ENCODE peak calls at places on chromosomes 1 and 21, in ten cellular contexts. F, D, L, H, N, E, Z, U, G and C are unnamed samples.

GRCh38 chr1:96756789-96757188 is 35.2 kb downstream of the PTBP2 start:
- DNase-seq in F (no peak), D (no peak), L (no peak), H (no peak), N (no peak), E (no peak), Z (no peak), U (no peak), G (no peak), C (peak)

GRCh38 chr1:225465793-225466517 is 38.1 kb upstream of the LBR start:
- DNase-seq in F (no peak), D (no peak), L (no peak), H (no peak), N (no peak), E (no peak), Z (no peak), U (no peak), G (no peak), C (no peak)

GRCh38 chr1:157770442-157771043 is 6.4 kb downstream of the FCRL2 start:
- DNase-seq in F (no peak), D (no peak), L (peak), H (no peak), N (peak), E (no peak), Z (no peak), U (no peak), G (no peak), C (no peak)

GRCh38 chr1:153945131-153945794 is 1.3 kb downstream of the DENND4B start:
- DNase-seq in F (no peak), D (peak), L (peak), H (no peak), N (no peak), E (peak), Z (no peak), U (peak), G (no peak), C (peak)

GRCh38 chr1:151476083-151476482 is 16.8 kb upstream of the POGZ start:
- DNase-seq in F (no peak), D (no peak), L (no peak), H (no peak), N (no peak), E (no peak), Z (no peak), U (peak), G (no peak), C (no peak)

GRCh38 chr21:42839271-42840231 is 39.8 kb downstream of the WDR4 start:
- DNase-seq in F (no peak), D (no peak), L (no peak), H (no peak), N (no peak), E (no peak), Z (no peak), U (no peak), G (no peak), C (no peak)

GRCh38 chr1:59506952-59507351 is 210.1 kb downstream of the FGGY start:
- DNase-seq in F (no peak), D (peak), L (no peak), H (no peak), N (no peak), E (peak), Z (no peak), U (no peak), G (peak), C (peak)

GRCh38 chr1:39158330-39159086 is 46.0 kb upstream of the MACF1 start:
- DNase-seq in F (no peak), D (peak), L (peak), H (no peak), N (peak), E (no peak), Z (peak), U (no peak), G (no peak), C (peak)

GRCh38 chr1:210448293-210448892 is 119.7 kb downstream of the HHAT start:
- DNase-seq in F (peak), D (peak), L (peak), H (no peak), N (no peak), E (no peak), Z (no peak), U (peak), G (peak), C (peak)

GRCh38 chr1:101293461-101294045 is 56.7 kb downstream of the S1PR1 start:
- DNase-seq in F (no peak), D (no peak), L (no peak), H (no peak), N (no peak), E (no peak), Z (no peak), U (peak), G (peak), C (no peak)

GRCh38 chr1:12230549-12231275 is 882 bp downstream of the VPS13D start:
- DNase-seq in F (no peak), D (peak), L (peak), H (no peak), N (peak), E (peak), Z (peak), U (no peak), G (no peak), C (peak)

GRCh38 chr21:43574741-43575465 is 84.4 kb downstream of the HSF2BP start:
- DNase-seq in F (no peak), D (peak), L (no peak), H (no peak), N (no peak), E (peak), Z (no peak), U (no peak), G (no peak), C (no peak)

GRCh38 chr1:36608272-36608671 is 125.6 kb upstream of the CSF3R start:
- DNase-seq in F (no peak), D (no peak), L (no peak), H (no peak), N (no peak), E (no peak), Z (no peak), U (no peak), G (no peak), C (no peak)

GRCh38 chr1:244049142-244049968 is 1.7 kb upstream of the ZBTB18 start:
- DNase-seq in F (peak), D (peak), L (peak), H (no peak), N (peak), E (peak), Z (peak), U (peak), G (no peak), C (peak)

GRCh38 chr1:153357076-153357852 is 390 bp upstream of the S100A9 start:
- DNase-seq in F (peak), D (peak), L (no peak), H (no peak), N (no peak), E (peak), Z (no peak), U (no peak), G (no peak), C (no peak)

GRCh38 chr1:107274227-107274626 is 133.4 kb downstream of the NTNG1 start:
- DNase-seq in F (no peak), D (no peak), L (no peak), H (no peak), N (no peak), E (no peak), Z (no peak), U (no peak), G (no peak), C (no peak)

GRCh38 chr1:216119600-216119999 is 303.6 kb downstream of the USH2A start:
- DNase-seq in F (peak), D (peak), L (peak), H (no peak), N (no peak), E (no peak), Z (no peak), U (no peak), G (no peak), C (peak)

GRCh38 chr1:44112486-44112885 is 6.1 kb upstream of the KLF17 start:
- DNase-seq in F (no peak), D (no peak), L (no peak), H (no peak), N (no peak), E (no peak), Z (no peak), U (no peak), G (peak), C (peak)

GRCh38 chr1:17377325-17377953 is 5.4 kb downstream of the PADI6 start:
- DNase-seq in F (no peak), D (no peak), L (no peak), H (no peak), N (peak), E (no peak), Z (no peak), U (no peak), G (no peak), C (no peak)

GRCh38 chr1:232555581-232556189 is 74.2 kb downstream of the SIPA1L2 start:
- DNase-seq in F (no peak), D (no peak), L (no peak), H (no peak), N (no peak), E (no peak), Z (no peak), U (no peak), G (no peak), C (no peak)

GRCh38 chr1:61050541-61051454 is 31.6 kb upstream of the NFIA start:
- DNase-seq in F (peak), D (peak), L (peak), H (no peak), N (peak), E (peak), Z (no peak), U (no peak), G (no peak), C (peak)

GRCh38 chr21:29725025-29725736 is 214.6 kb downstream of the GRIK1 start:
- DNase-seq in F (no peak), D (peak), L (no peak), H (no peak), N (no peak), E (no peak), Z (no peak), U (no peak), G (no peak), C (no peak)

GRCh38 chr1:72892461-72892860 is 610.1 kb upstream of the NEGR1 start:
- DNase-seq in F (peak), D (no peak), L (no peak), H (no peak), N (no peak), E (no peak), Z (no peak), U (no peak), G (no peak), C (no peak)

GRCh38 chr1:54849219-54850081 is 37.5 kb downstream of the DHCR24 start:
- DNase-seq in F (no peak), D (no peak), L (no peak), H (no peak), N (no peak), E (no peak), Z (no peak), U (no peak), G (no peak), C (no peak)

GRCh38 chr1:179053486-179053885 is 27.8 kb downstream of the FAM20B start:
- DNase-seq in F (no peak), D (no peak), L (no peak), H (no peak), N (no peak), E (no peak), Z (no peak), U (no peak), G (no peak), C (no peak)

GRCh38 chr1:231420299-231420958 is 1.7 kb downstream of the EGLN1 start:
- DNase-seq in F (no peak), D (no peak), L (peak), H (no peak), N (no peak), E (no peak), Z (no peak), U (no peak), G (no peak), C (peak)

GRCh38 chr1:217315346-217315745 is 315.5 kb downstream of the GPATCH2 start:
- DNase-seq in F (no peak), D (no peak), L (no peak), H (no peak), N (no peak), E (no peak), Z (no peak), U (no peak), G (no peak), C (peak)

GRCh38 chr1:217313096-217313495 is 317.8 kb downstream of the GPATCH2 start:
- DNase-seq in F (no peak), D (no peak), L (no peak), H (no peak), N (no peak), E (no peak), Z (no peak), U (no peak), G (no peak), C (no peak)

GRCh38 chr1:217311766-217312165 is 319.1 kb downstream of the GPATCH2 start:
- DNase-seq in F (no peak), D (no peak), L (peak), H (no peak), N (peak), E (no peak), Z (no peak), U (no peak), G (no peak), C (peak)
- TF ChIP-seq CTCF in F (no peak), D (no peak), L (peak), H (no peak), N (peak), E (no peak), Z (peak), U (no peak), G (no peak), C (peak)

DNA sequence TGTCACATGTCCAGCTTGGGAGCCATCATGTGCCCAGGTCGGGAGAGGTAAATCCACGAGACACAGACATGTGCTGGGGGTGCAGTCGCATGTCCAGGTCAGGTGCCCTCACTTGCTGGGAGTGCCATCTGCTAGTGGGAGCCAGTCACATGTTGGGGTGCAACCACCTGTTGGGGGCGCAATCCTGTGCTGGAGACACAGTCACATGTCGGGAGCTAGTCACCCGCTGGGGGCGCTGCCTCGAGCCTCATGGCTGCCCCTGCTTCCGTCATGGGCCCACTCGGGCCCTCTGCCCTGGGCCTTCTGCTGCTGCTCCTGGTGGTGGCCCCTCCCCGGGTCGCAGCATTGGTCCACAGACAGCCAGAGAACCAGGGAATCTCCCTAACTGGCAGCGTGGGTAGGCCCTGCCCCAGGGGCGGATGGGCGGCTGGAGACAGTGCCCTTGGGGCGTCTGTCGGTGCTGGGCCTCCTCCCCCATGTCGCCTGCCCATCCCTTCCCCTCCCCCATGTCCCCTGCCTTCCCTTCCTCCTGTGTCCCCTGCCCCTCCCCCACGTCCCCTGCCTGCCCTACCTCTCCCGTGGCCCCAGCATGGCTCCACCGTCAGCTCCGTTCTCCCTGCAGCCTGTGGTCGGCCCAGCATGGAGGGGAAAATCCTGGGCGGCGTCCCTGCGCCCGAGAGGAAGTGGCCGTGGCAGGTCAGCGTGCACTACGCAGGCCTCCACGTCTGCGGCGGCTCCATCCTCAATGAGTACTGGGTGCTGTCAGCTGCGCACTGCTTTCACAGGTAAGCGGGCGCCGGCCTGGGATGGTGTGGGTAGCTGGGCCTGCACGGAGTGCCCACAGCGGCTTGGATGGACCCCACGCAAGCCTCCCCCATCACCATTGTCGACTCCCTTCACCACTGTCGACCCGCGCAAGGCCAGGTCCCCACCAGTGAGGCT is at the start of gene PRSS38:
- DNase-seq in F (no peak), D (no peak), L (no peak), H (no peak), N (no peak), E (no peak), Z (no peak), U (no peak), G (no peak), C (no peak)
- TF ChIP-seq CTCF in F (no peak), D (no peak), L (no peak), H (no peak), N (no peak), E (no peak), Z (no peak), U (no peak), G (no peak), C (no peak)

GRCh38 chr1:48547521-48547920 is 75.5 kb upstream of the SPATA6 start:
- DNase-seq in F (no peak), D (no peak), L (no peak), H (no peak), N (no peak), E (no peak), Z (no peak), U (no peak), G (no peak), C (no peak)

GRCh38 chr1:48555271-48555670 is 83.3 kb upstream of the SPATA6 start:
- DNase-seq in F (no peak), D (no peak), L (no peak), H (no peak), N (no peak), E (no peak), Z (no peak), U (no peak), G (no peak), C (no peak)

GRCh38 chr1:48556161-48556850 is 84.3 kb upstream of the SPATA6 start:
- DNase-seq in F (no peak), D (no peak), L (no peak), H (no peak), N (no peak), E (peak), Z (no peak), U (no peak), G (no peak), C (no peak)

GRCh38 chr1:48552903-48553626 is 81.1 kb upstream of the SPATA6 start:
- DNase-seq in F (no peak), D (no peak), L (no peak), H (no peak), N (no peak), E (no peak), Z (no peak), U (no peak), G (no peak), C (no peak)

GRCh38 chr1:48552420-48552819 is 80.4 kb upstream of the SPATA6 start:
- DNase-seq in F (no peak), D (no peak), L (peak), H (no peak), N (peak), E (no peak), Z (no peak), U (peak), G (no peak), C (no peak)
- TF ChIP-seq CTCF in F (no peak), D (no peak), L (peak), H (no peak), N (no peak), E (peak), Z (peak), U (peak), G (no peak), C (peak)

GRCh38 chr1:222373831-222374603 is 173.9 kb downstream of the HHIPL2 start:
- DNase-seq in F (no peak), D (no peak), L (no peak), H (no peak), N (no peak), E (no peak), Z (no peak), U (no peak), G (no peak), C (peak)
- TF ChIP-seq CTCF in F (no peak), D (no peak), L (no peak), H (no peak), N (no peak), E (no peak), Z (no peak), U (no peak), G (no peak), C (no peak)

DNA sequence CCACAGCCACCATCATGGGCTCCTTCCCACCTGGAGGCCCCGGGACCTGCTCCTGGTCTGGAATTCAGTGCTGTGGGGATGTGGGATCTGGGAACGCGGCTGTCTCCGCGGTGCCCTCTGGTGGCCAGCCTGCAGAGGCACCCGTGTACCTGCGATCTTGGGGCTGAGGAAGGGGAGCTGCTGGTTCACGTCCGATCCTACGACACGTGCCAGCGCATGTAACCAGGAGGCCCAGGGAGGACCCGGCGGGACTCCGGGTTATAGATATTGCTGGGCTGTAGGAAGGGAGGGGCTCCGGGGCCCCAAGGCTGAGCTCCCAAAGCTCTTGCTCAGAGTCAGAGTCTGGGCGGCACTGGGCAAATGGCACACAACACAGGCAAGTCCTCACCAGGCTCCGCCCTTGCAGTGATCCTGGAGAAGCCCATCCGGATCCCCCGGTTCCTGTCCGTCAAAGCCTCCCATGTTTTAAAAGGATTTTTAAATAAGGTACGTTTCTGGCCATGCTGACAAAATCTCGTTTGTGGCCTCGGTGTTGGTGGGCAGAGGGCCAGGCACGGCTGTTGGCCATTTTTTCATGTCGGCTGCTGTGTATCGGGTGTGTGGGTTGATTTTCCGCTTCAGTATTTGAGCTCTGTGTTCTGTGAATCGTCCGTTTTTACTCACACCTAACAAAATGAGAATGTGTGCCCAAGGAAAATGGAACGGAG is 20.1 kb downstream of the FAAP20 start:
- DNase-seq in F (peak), D (peak), L (peak), H (no peak), N (peak), E (peak), Z (peak), U (peak), G (peak), C (peak)
- TF ChIP-seq CTCF in F (peak), D (peak), L (peak), H (no peak), N (peak), E (peak), Z (peak), U (peak), G (peak), C (peak)

GRCh38 chr1:218887141-218887925 is 286.3 kb upstream of the LYPLAL1 start:
- DNase-seq in F (peak), D (no peak), L (no peak), H (no peak), N (no peak), E (no peak), Z (no peak), U (no peak), G (no peak), C (no peak)
- TF ChIP-seq CTCF in F (no peak), D (no peak), L (no peak), H (no peak), N (no peak), E (no peak), Z (no peak), U (no peak), G (no peak), C (no peak)

GRCh38 chr1:154998201-154998780 is 4.3 kb upstream of the ZBTB7B start:
- DNase-seq in F (no peak), D (no peak), L (no peak), H (no peak), N (no peak), E (no peak), Z (no peak), U (no peak), G (no peak), C (no peak)
- TF ChIP-seq CTCF in F (no peak), D (no peak), L (no peak), H (no peak), N (no peak), E (peak), Z (no peak), U (peak), G (no peak), C (peak)

GRCh38 chr1:202361701-202362100 is 13.2 kb downstream of the PPP1R12B start:
- DNase-seq in F (no peak), D (no peak), L (no peak), H (no peak), N (no peak), E (no peak), Z (no peak), U (no peak), G (no peak), C (no peak)

GRCh38 chr1:202362212-202362611 is 13.7 kb downstream of the PPP1R12B start:
- DNase-seq in F (no peak), D (no peak), L (no peak), H (no peak), N (no peak), E (no peak), Z (no peak), U (no peak), G (no peak), C (no peak)

GRCh38 chr1:202361224-202361623 is 12.7 kb downstream of the PPP1R12B start:
- DNase-seq in F (no peak), D (no peak), L (no peak), H (no peak), N (no peak), E (no peak), Z (no peak), U (no peak), G (no peak), C (no peak)

GRCh38 chr1:202367200-202367742 is 18.8 kb downstream of the PPP1R12B start:
- DNase-seq in F (no peak), D (no peak), L (no peak), H (no peak), N (no peak), E (no peak), Z (no peak), U (no peak), G (peak), C (no peak)

GRCh38 chr1:202365092-202365815 is 16.8 kb downstream of the PPP1R12B start:
- DNase-seq in F (no peak), D (no peak), L (no peak), H (no peak), N (no peak), E (peak), Z (no peak), U (no peak), G (peak), C (peak)
- TF ChIP-seq CTCF in F (no peak), D (no peak), L (no peak), H (no peak), N (no peak), E (no peak), Z (no peak), U (no peak), G (no peak), C (no peak)